ENCODE peak calls at places on chromosomes 13 and 19, in eight cellular contexts. One of them, this sample, is unnamed.

GRCh38 chr19:32287811-32288227 is 57.6 kb upstream of the ZNF507 start:
- DNase-seq in GM23338: peak
- DNase-seq in sigmoid colon: peak
- DNase-seq in spleen: no peak
- DNase-seq in H1: peak
- DNase-seq in SK-N-SH: no peak
- DNase-seq in endothelial cell of umbilical vein: peak
- DNase-seq in esophagus muscularis mucosa: peak
- DNase-seq in this sample: no peak

GRCh38 chr13:45537506-45537905 is 72.8 kb downstream of the COG3 start:
- DNase-seq in GM23338: no peak
- DNase-seq in sigmoid colon: no peak
- DNase-seq in spleen: no peak
- DNase-seq in H1: no peak
- DNase-seq in SK-N-SH: no peak
- DNase-seq in endothelial cell of umbilical vein: no peak
- DNase-seq in esophagus muscularis mucosa: no peak
- DNase-seq in this sample: no peak

GRCh38 chr13:48000559-48001126 is 430 bp downstream of the SUCLA2 start:
- DNase-seq in GM23338: peak
- DNase-seq in sigmoid colon: peak
- DNase-seq in spleen: no peak
- DNase-seq in H1: no peak
- DNase-seq in SK-N-SH: no peak
- DNase-seq in endothelial cell of umbilical vein: peak
- DNase-seq in esophagus muscularis mucosa: no peak
- DNase-seq in this sample: peak

GRCh38 chr13:110014719-110015118 is 228.3 kb upstream of the IRS2 start:
- DNase-seq in GM23338: no peak
- DNase-seq in sigmoid colon: no peak
- DNase-seq in spleen: no peak
- DNase-seq in H1: no peak
- DNase-seq in SK-N-SH: no peak
- DNase-seq in endothelial cell of umbilical vein: no peak
- DNase-seq in esophagus muscularis mucosa: no peak
- DNase-seq in this sample: no peak

GRCh38 chr19:5145521-5146511 is 176.9 kb downstream of the KDM4B start:
- DNase-seq in GM23338: no peak
- DNase-seq in sigmoid colon: no peak
- DNase-seq in spleen: peak
- DNase-seq in H1: no peak
- DNase-seq in SK-N-SH: no peak
- DNase-seq in endothelial cell of umbilical vein: no peak
- DNase-seq in esophagus muscularis mucosa: no peak
- DNase-seq in this sample: no peak

GRCh38 chr13:65677906-65678305 is 1552.2 kb downstream of the PCDH9 start:
- DNase-seq in GM23338: peak
- DNase-seq in sigmoid colon: no peak
- DNase-seq in spleen: no peak
- DNase-seq in H1: no peak
- DNase-seq in SK-N-SH: no peak
- DNase-seq in endothelial cell of umbilical vein: no peak
- DNase-seq in esophagus muscularis mucosa: no peak
- DNase-seq in this sample: no peak

GRCh38 chr19:33450689-33451088 is 70.9 kb downstream of the PEPD start:
- DNase-seq in GM23338: no peak
- DNase-seq in sigmoid colon: peak
- DNase-seq in spleen: peak
- DNase-seq in H1: no peak
- DNase-seq in SK-N-SH: no peak
- DNase-seq in endothelial cell of umbilical vein: no peak
- DNase-seq in esophagus muscularis mucosa: no peak
- DNase-seq in this sample: no peak

GRCh38 chr19:4338441-4339350 is at the start of gene STAP2:
- DNase-seq in GM23338: peak
- DNase-seq in sigmoid colon: no peak
- DNase-seq in spleen: no peak
- DNase-seq in H1: no peak
- DNase-seq in SK-N-SH: no peak
- DNase-seq in endothelial cell of umbilical vein: peak
- DNase-seq in esophagus muscularis mucosa: no peak
- DNase-seq in this sample: no peak

GRCh38 chr19:32233885-32234284 is 111.5 kb upstream of the ZNF507 start:
- DNase-seq in GM23338: no peak
- DNase-seq in sigmoid colon: no peak
- DNase-seq in spleen: no peak
- DNase-seq in H1: no peak
- DNase-seq in SK-N-SH: no peak
- DNase-seq in endothelial cell of umbilical vein: no peak
- DNase-seq in esophagus muscularis mucosa: no peak
- DNase-seq in this sample: no peak

GRCh38 chr19:46390121-46390858 is 23.1 kb downstream of the CCDC8 start:
- DNase-seq in GM23338: no peak
- DNase-seq in sigmoid colon: peak
- DNase-seq in spleen: peak
- DNase-seq in H1: no peak
- DNase-seq in SK-N-SH: peak
- DNase-seq in endothelial cell of umbilical vein: no peak
- DNase-seq in esophagus muscularis mucosa: no peak
- DNase-seq in this sample: no peak

GRCh38 chr13:99796175-99796819 is 175.3 kb downstream of the ZIC5 start:
- DNase-seq in GM23338: peak
- DNase-seq in sigmoid colon: no peak
- DNase-seq in spleen: no peak
- DNase-seq in H1: no peak
- DNase-seq in SK-N-SH: no peak
- DNase-seq in endothelial cell of umbilical vein: peak
- DNase-seq in esophagus muscularis mucosa: peak
- DNase-seq in this sample: peak

GRCh38 chr13:81929988-81930387 is 1589.1 kb upstream of the SPRY2 start:
- DNase-seq in GM23338: peak
- DNase-seq in sigmoid colon: no peak
- DNase-seq in spleen: no peak
- DNase-seq in H1: no peak
- DNase-seq in SK-N-SH: peak
- DNase-seq in endothelial cell of umbilical vein: peak
- DNase-seq in esophagus muscularis mucosa: no peak
- DNase-seq in this sample: no peak

DNA sequence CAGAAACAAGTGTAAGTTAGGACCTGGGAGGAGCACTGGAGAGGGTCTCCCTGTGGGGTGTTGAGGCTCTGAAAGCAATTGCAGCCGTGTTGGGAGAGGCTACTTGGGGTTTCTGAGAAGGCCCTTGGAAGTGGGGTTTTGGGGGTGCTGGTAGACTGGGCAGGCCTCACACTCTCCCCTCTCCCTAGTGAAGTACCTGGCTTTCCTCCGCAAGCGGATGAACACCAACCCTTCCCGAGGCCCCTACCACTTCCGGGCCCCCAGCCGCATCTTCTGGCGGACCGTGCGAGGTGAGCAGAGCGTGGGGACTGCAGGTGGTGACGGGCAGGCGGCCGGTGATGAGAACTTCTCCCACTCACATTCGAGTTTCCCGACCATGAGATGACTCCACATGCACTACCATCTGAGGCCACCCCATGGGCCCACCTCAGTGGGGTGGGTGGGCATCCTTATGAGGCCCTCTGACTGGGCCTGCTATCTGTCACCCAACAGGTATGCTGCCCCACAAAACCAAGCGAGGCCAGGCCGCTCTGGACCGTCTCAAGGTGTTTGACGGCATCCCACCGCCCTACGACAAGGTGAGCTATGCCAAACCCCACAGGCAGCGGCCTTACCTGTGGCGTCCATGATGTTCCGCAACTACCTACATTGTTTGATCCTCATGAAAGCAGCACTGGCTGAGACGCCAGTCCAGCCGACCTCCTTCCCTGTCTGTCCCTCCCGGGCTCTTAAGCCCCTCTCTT is 3.0 kb downstream of the RPL13A start:
- DNase-seq in GM23338: no peak
- DNase-seq in sigmoid colon: no peak
- DNase-seq in spleen: no peak
- DNase-seq in H1: no peak
- DNase-seq in SK-N-SH: no peak
- DNase-seq in endothelial cell of umbilical vein: no peak
- DNase-seq in esophagus muscularis mucosa: no peak
- DNase-seq in this sample: no peak
- TF ChIP-seq POLR2AphosphoS5 in GM23338: no peak
- TF ChIP-seq POLR2AphosphoS5 in sigmoid colon: no peak
- TF ChIP-seq POLR2AphosphoS5 in spleen: peak
- TF ChIP-seq POLR2AphosphoS5 in H1: peak
- TF ChIP-seq POLR2AphosphoS5 in SK-N-SH: no peak
- TF ChIP-seq POLR2AphosphoS5 in endothelial cell of umbilical vein: no peak
- TF ChIP-seq POLR2AphosphoS5 in esophagus muscularis mucosa: no peak
- TF ChIP-seq POLR2AphosphoS5 in this sample: peak

GRCh38 chr13:112722433-112723250 is 32.8 kb downstream of the ATP11A start:
- DNase-seq in GM23338: peak
- DNase-seq in sigmoid colon: no peak
- DNase-seq in spleen: peak
- DNase-seq in H1: no peak
- DNase-seq in SK-N-SH: no peak
- DNase-seq in endothelial cell of umbilical vein: peak
- DNase-seq in esophagus muscularis mucosa: no peak
- DNase-seq in this sample: no peak
- TF ChIP-seq POLR2AphosphoS5 in GM23338: no peak
- TF ChIP-seq POLR2AphosphoS5 in sigmoid colon: no peak
- TF ChIP-seq POLR2AphosphoS5 in spleen: no peak
- TF ChIP-seq POLR2AphosphoS5 in H1: no peak
- TF ChIP-seq POLR2AphosphoS5 in SK-N-SH: no peak
- TF ChIP-seq POLR2AphosphoS5 in endothelial cell of umbilical vein: peak
- TF ChIP-seq POLR2AphosphoS5 in esophagus muscularis mucosa: no peak
- TF ChIP-seq POLR2AphosphoS5 in this sample: no peak

DNA sequence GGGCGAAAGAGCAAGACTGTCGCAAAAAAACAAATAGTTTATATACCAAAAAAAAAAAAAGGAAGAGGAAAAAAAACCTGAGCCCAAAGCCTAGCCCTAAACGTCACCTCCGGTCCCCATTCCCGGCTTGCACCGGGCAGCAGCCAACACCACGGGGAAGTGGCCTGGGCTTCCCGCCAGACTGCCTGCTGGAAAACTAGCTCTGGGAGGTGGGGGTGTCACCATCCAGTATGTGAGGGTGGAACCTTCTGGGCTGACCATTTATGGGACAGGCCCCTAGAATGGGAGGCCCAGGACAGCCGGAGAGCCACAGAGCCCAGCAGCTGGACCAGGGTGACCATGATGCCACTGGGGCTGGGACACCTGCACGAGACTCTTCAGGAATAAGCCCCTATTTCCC is 37.3 kb downstream of the IL12RB1 start:
- DNase-seq in GM23338: no peak
- DNase-seq in sigmoid colon: peak
- DNase-seq in spleen: peak
- DNase-seq in H1: no peak
- DNase-seq in SK-N-SH: no peak
- DNase-seq in endothelial cell of umbilical vein: peak
- DNase-seq in esophagus muscularis mucosa: no peak
- DNase-seq in this sample: no peak
- TF ChIP-seq POLR2AphosphoS5 in GM23338: no peak
- TF ChIP-seq POLR2AphosphoS5 in sigmoid colon: peak
- TF ChIP-seq POLR2AphosphoS5 in spleen: peak
- TF ChIP-seq POLR2AphosphoS5 in H1: no peak
- TF ChIP-seq POLR2AphosphoS5 in SK-N-SH: no peak
- TF ChIP-seq POLR2AphosphoS5 in endothelial cell of umbilical vein: no peak
- TF ChIP-seq POLR2AphosphoS5 in esophagus muscularis mucosa: peak
- TF ChIP-seq POLR2AphosphoS5 in this sample: no peak

GRCh38 chr19:15453906-15454305 is 4.2 kb upstream of the WIZ start:
- DNase-seq in GM23338: no peak
- DNase-seq in sigmoid colon: no peak
- DNase-seq in spleen: no peak
- DNase-seq in H1: no peak
- DNase-seq in SK-N-SH: no peak
- DNase-seq in endothelial cell of umbilical vein: no peak
- DNase-seq in esophagus muscularis mucosa: no peak
- DNase-seq in this sample: no peak

GRCh38 chr19:15450528-15450890 is 753 bp upstream of the WIZ start:
- DNase-seq in GM23338: no peak
- DNase-seq in sigmoid colon: no peak
- DNase-seq in spleen: no peak
- DNase-seq in H1: no peak
- DNase-seq in SK-N-SH: no peak
- DNase-seq in endothelial cell of umbilical vein: no peak
- DNase-seq in esophagus muscularis mucosa: no peak
- DNase-seq in this sample: no peak

GRCh38 chr19:15454371-15454800 is 4.6 kb upstream of the WIZ start:
- DNase-seq in GM23338: no peak
- DNase-seq in sigmoid colon: no peak
- DNase-seq in spleen: no peak
- DNase-seq in H1: no peak
- DNase-seq in SK-N-SH: no peak
- DNase-seq in endothelial cell of umbilical vein: no peak
- DNase-seq in esophagus muscularis mucosa: no peak
- DNase-seq in this sample: no peak

GRCh38 chr19:15453091-15453498 is 3.3 kb upstream of the WIZ start:
- DNase-seq in GM23338: peak
- DNase-seq in sigmoid colon: no peak
- DNase-seq in spleen: no peak
- DNase-seq in H1: no peak
- DNase-seq in SK-N-SH: peak
- DNase-seq in endothelial cell of umbilical vein: peak
- DNase-seq in esophagus muscularis mucosa: no peak
- DNase-seq in this sample: no peak

DNA sequence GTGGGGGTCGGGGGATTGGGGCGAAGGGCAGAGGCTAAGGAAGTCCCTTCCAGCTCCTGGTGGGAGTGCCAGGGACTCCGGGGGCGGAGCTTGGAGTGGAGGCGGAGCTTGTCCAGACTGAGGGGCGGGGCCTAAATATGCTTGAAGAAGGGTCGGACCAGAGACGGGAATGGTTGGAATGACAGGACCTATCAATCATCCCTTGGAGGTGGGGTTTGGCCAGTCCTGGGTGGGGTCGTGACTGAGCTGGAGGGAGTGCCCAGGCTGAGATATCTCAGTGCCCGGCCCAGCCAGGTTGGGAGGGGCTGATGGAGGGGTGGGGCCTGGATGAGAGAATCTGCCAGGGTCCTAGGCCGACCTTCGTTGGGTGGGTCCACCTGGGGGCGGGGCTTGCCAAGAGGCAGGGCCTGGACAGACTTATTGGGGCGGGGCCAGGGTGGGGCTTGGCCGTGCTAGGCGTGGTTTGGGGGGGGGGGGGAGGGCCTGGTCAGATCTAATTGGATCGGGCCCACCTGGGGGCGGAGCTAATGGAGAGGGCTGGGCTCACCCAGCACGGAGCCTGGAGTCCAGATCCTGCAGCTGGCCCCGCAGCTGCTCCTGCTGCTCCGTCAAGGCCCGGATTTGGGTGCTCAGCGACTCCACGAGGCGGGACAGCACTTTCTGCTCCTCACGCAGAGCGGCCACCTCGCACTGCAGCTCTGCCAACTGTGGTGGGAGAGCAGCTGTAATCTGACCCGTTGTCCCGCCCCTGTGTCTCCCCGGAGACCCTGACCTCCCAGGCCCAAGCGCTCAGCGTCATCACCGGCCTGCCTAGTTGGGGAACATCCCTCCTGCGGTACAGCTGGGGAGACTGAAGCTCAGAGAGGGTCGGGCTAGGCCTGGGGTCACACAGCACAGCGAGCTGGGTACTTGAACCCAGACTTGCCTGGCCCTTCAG is 2.6 kb upstream of the WIZ start:
- DNase-seq in GM23338: peak
- DNase-seq in sigmoid colon: peak
- DNase-seq in spleen: peak
- DNase-seq in H1: peak
- DNase-seq in SK-N-SH: peak
- DNase-seq in endothelial cell of umbilical vein: peak
- DNase-seq in esophagus muscularis mucosa: peak
- DNase-seq in this sample: peak
- TF ChIP-seq POLR2AphosphoS5 in GM23338: peak
- TF ChIP-seq POLR2AphosphoS5 in sigmoid colon: peak
- TF ChIP-seq POLR2AphosphoS5 in spleen: peak
- TF ChIP-seq POLR2AphosphoS5 in H1: no peak
- TF ChIP-seq POLR2AphosphoS5 in SK-N-SH: no peak
- TF ChIP-seq POLR2AphosphoS5 in endothelial cell of umbilical vein: no peak
- TF ChIP-seq POLR2AphosphoS5 in esophagus muscularis mucosa: peak
- TF ChIP-seq POLR2AphosphoS5 in this sample: no peak

GRCh38 chr13:114081761-114082681 is 50.4 kb downstream of the RASA3 start:
- DNase-seq in GM23338: no peak
- DNase-seq in sigmoid colon: peak
- DNase-seq in spleen: no peak
- DNase-seq in H1: no peak
- DNase-seq in SK-N-SH: no peak
- DNase-seq in endothelial cell of umbilical vein: no peak
- DNase-seq in esophagus muscularis mucosa: no peak
- DNase-seq in this sample: no peak
- TF ChIP-seq POLR2AphosphoS5 in GM23338: no peak
- TF ChIP-seq POLR2AphosphoS5 in sigmoid colon: no peak
- TF ChIP-seq POLR2AphosphoS5 in spleen: no peak
- TF ChIP-seq POLR2AphosphoS5 in H1: no peak
- TF ChIP-seq POLR2AphosphoS5 in SK-N-SH: no peak
- TF ChIP-seq POLR2AphosphoS5 in endothelial cell of umbilical vein: no peak
- TF ChIP-seq POLR2AphosphoS5 in esophagus muscularis mucosa: no peak
- TF ChIP-seq POLR2AphosphoS5 in this sample: no peak

This sample was measured in GM12891.